ENCODE peak calls at places on chromosomes 11 and 22, in ten cellular contexts. D is DMS153; Q is progenitor cell of endocrine pancreas; H is T-helper 9 cell; W is skeletal muscle cell; F is ELR; X is stimulated activated CD8-positive, alpha-beta memory T cell treated with anti-CD3 and anti-CD28 coated beads, Interleukin-4, amount 100 ng/mL, for 1 hour; R is T-helper 17 cell; G is SK-N-DZ; B is stimulated activated naive CD4-positive, alpha-beta T cell treated with Interleukin-2 at 50 U/mL for 16 hours. T is an unnamed sample.
A peak's percentile ranks its signal among the peaks of the same experiment; 100 is the strongest.

GRCh38 chr11:31442086-31442485 is 67.3 kb downstream of the IMMP1L start:
- DNase-seq in G (no peak), X (no peak), D (peak; percentile 98), B (no peak), W (no peak), H (no peak), F (no peak), R (no peak), Q (no peak), T (no peak)

GRCh38 chr11:29282088-29282487 is 734.7 kb downstream of the KCNA4 start:
- DNase-seq in Q (no peak), R (no peak), F (peak; percentile 97), W (peak; percentile 90), B (no peak), D (peak; percentile 55), H (no peak), G (no peak), X (no peak), T (no peak)

GRCh38 chr22:28883917-28884753 is 763 bp downstream of the ZNRF3 start:
- DNase-seq in Q (peak; percentile 38), G (peak; percentile 29), H (peak; percentile 38), R (peak; percentile 35), F (peak; percentile 49), D (no peak), X (no peak), W (no peak), B (no peak), T (no peak)

GRCh38 chr22:49965291-49966040 is 4.9 kb downstream of the PIM3 start:
- DNase-seq in G (no peak), B (no peak), F (no peak), R (peak; percentile 11), W (no peak), H (no peak), Q (no peak), D (no peak), X (no peak), T (no peak)

GRCh38 chr22:44172370-44173108 is 8.2 kb upstream of the PARVG start:
- DNase-seq in B (no peak), F (no peak), R (no peak), W (no peak), H (no peak), X (no peak), D (peak; percentile 93), G (no peak), Q (no peak), T (no peak)

GRCh38 chr22:47195676-47196492 is 433.4 kb downstream of the TBC1D22A start:
- DNase-seq in D (no peak), Q (no peak), H (no peak), X (no peak), R (no peak), B (no peak), F (no peak), W (no peak), G (no peak), T (no peak)

GRCh38 chr11:898160-898517 is 12.5 kb downstream of the CHID1 start:
- DNase-seq in W (no peak), G (no peak), F (peak; percentile 45), H (no peak), D (no peak), R (no peak), Q (no peak), X (no peak), B (no peak), T (no peak)

GRCh38 chr22:43088979-43089717 is at the start of gene TTLL1:
- DNase-seq in Q (peak; percentile 81), W (peak; percentile 41), B (peak; percentile 88), H (peak; percentile 82), D (peak; percentile 83), R (peak; percentile 82), G (peak; percentile 83), F (peak; percentile 88), X (peak; percentile 72), T (peak; percentile 50)

GRCh38 chr11:38060930-38061329 is 1462.9 kb upstream of the RAG2 start:
- DNase-seq in G (no peak), H (no peak), R (no peak), W (no peak), F (no peak), Q (no peak), D (no peak), B (no peak), X (no peak), T (no peak)

GRCh38 chr11:126129681-126130671 is 67.3 kb upstream of the CDON start:
- DNase-seq in R (no peak), D (peak; percentile 55), H (no peak), B (no peak), F (no peak), W (no peak), X (no peak), Q (no peak), G (no peak), T (no peak)

GRCh38 chr11:71548716-71549151 is 514 bp downstream of the KRTAP5-9 start:
- DNase-seq in H (no peak), R (no peak), B (no peak), F (no peak), G (no peak), D (no peak), Q (no peak), X (no peak), W (no peak), T (no peak)

GRCh38 chr11:569273-569885 is 6.9 kb upstream of the PHRF1 start:
- DNase-seq in W (no peak), Q (no peak), X (no peak), H (no peak), F (no peak), G (no peak), D (no peak), B (no peak), R (no peak), T (no peak)

GRCh38 chr11:89737116-89737515 is 27.0 kb downstream of the TRIM77 start:
- DNase-seq in F (no peak), B (no peak), X (no peak), D (no peak), Q (no peak), G (no peak), R (no peak), H (no peak), W (no peak), T (no peak)

GRCh38 chr22:35742342-35743100 is 24.8 kb downstream of the APOL5 start:
- DNase-seq in F (peak; percentile 88), D (no peak), X (no peak), R (no peak), G (peak; percentile 25), H (no peak), B (no peak), Q (no peak), W (peak; percentile 43), T (no peak)

GRCh38 chr11:21475276-21475675 is 717.6 kb upstream of the ANO5 start:
- DNase-seq in Q (no peak), R (no peak), D (no peak), G (peak; percentile 4), F (no peak), H (no peak), W (no peak), X (no peak), B (no peak), T (peak; percentile 9)

GRCh38 chr11:26319906-26320305 is 12.0 kb upstream of the ANO3 start:
- DNase-seq in D (no peak), B (no peak), R (no peak), X (no peak), Q (no peak), F (peak; percentile 5), W (no peak), H (no peak), G (no peak), T (no peak)

GRCh38 chr11:123775274-123775673 is 21.0 kb upstream of the OR6X1 start:
- DNase-seq in Q (no peak), D (no peak), G (no peak), X (no peak), H (no peak), W (no peak), F (no peak), B (no peak), R (no peak), T (peak; percentile 75)

GRCh38 chr11:10868375-10868774 is 10.5 kb upstream of the ZBED5 start:
- DNase-seq in D (no peak), W (no peak), B (no peak), F (no peak), X (no peak), G (no peak), R (no peak), H (no peak), Q (no peak), T (no peak)

GRCh38 chr11:32400670-32401369 is 34.5 kb downstream of the WT1 start:
- DNase-seq in W (no peak), H (no peak), F (no peak), X (no peak), D (no peak), B (no peak), R (no peak), Q (no peak), G (no peak), T (no peak)

GRCh38 chr22:24601217-24602104 is 1.5 kb upstream of the GGT1 start:
- DNase-seq in R (no peak), X (no peak), G (no peak), F (no peak), H (no peak), W (no peak), B (no peak), Q (no peak), D (peak; percentile 25), T (no peak)

GRCh38 chr11:55658031-55658573 is 3.9 kb upstream of the OR4C6 start:
- DNase-seq in X (no peak), G (no peak), B (no peak), H (no peak), R (no peak), Q (no peak), W (no peak), D (no peak), F (no peak), T (no peak)

GRCh38 chr22:44422742-44423370 is 75.2 kb downstream of the RTL6 start:
- DNase-seq in D (peak; percentile 78), R (no peak), F (no peak), X (no peak), G (no peak), W (no peak), H (no peak), Q (no peak), B (no peak), T (no peak)

GRCh38 chr11:4539603-4540219 is 5.3 kb upstream of the OR52M1 start:
- DNase-seq in H (peak; percentile 11), Q (peak; percentile 27), D (peak; percentile 5), R (peak; percentile 14), B (peak; percentile 21), X (no peak), W (no peak), F (peak; percentile 40), G (no peak), T (peak; percentile 2)

GRCh38 chr11:45794169-45794568 is 10.8 kb upstream of the SLC35C1 start:
- DNase-seq in F (no peak), B (no peak), G (no peak), D (peak; percentile 80), X (no peak), Q (no peak), H (no peak), W (no peak), R (no peak), T (no peak)

GRCh38 chr11:17388609-17389204 is at the start of gene KCNJ11:
- DNase-seq in F (no peak), G (no peak), W (no peak), Q (peak; percentile 23), H (no peak), X (no peak), D (no peak), B (no peak), R (no peak), T (no peak)

GRCh38 chr22:31630331-31631329 is 31.4 kb downstream of the PISD start:
- DNase-seq in W (peak; percentile 39), G (peak; percentile 90), R (peak; percentile 83), X (peak; percentile 67), H (peak; percentile 83), B (peak; percentile 85), D (peak; percentile 76), F (peak; percentile 89), Q (peak; percentile 83), T (no peak)